ENCODE peak calls at places on chromosomes 7 and 10, in five cellular contexts. B is left lung, F is fibroblast of villous mesenchyme, C is foreskin keratinocyte, U is right lobe of liver. W is an unnamed sample.

GRCh38 chr7:24881622-24882021 is 98.4 kb downstream of the OSBPL3 start:
- DNase-seq in B (no peak), F (no peak), C (no peak), U (no peak), W (no peak)

GRCh38 chr10:60733189-60733815 is 45.0 kb upstream of the CDK1 start:
- DNase-seq in B (peak; percentile 87), F (no peak), C (peak; percentile 27), U (peak; percentile 25), W (no peak)

GRCh38 chr7:122343986-122344620 is 39.6 kb upstream of the FEZF1 start:
- DNase-seq in B (no peak), F (no peak), C (no peak), U (no peak), W (no peak)

GRCh38 chr10:79380125-79380917 is 33.1 kb downstream of the PPIF start:
- DNase-seq in B (no peak), F (peak; percentile 88), C (no peak), U (peak; percentile 71), W (peak; percentile 73)

GRCh38 chr10:32890444-32890843 is 67.6 kb downstream of the ITGB1 start:
- DNase-seq in B (no peak), F (no peak), C (no peak), U (no peak), W (no peak)

GRCh38 chr7:129560831-129561230 is 50.7 kb upstream of the NRF1 start:
- DNase-seq in B (no peak), F (no peak), C (no peak), U (no peak), W (no peak)

GRCh38 chr7:70093496-70093895 is 495.2 kb downstream of the AUTS2 start:
- DNase-seq in B (no peak), F (no peak), C (peak; percentile 37), U (no peak), W (peak; percentile 38)

GRCh38 chr10:11921800-11922387 is 98.7 kb downstream of the PROSER2 start:
- DNase-seq in B (no peak), F (peak; percentile 60), C (no peak), U (no peak), W (no peak)

GRCh38 chr10:14527134-14527780 is 196.5 kb upstream of the FRMD4A start:
- DNase-seq in B (no peak), F (no peak), C (no peak), U (no peak), W (no peak)

GRCh38 chr7:112207106-112207592 is 654 bp downstream of the ZNF277 start:
- DNase-seq in B (no peak), F (peak; percentile 27), C (no peak), U (no peak), W (no peak)

GRCh38 chr10:693506-693905 is 4.0 kb upstream of the DIP2C start:
- DNase-seq in B (no peak), F (no peak), C (no peak), U (no peak), W (no peak)

GRCh38 chr7:142739927-142740492 is 9.3 kb upstream of the PRSS1 start:
- DNase-seq in B (no peak), F (no peak), C (no peak), U (no peak), W (no peak)

GRCh38 chr10:13346280-13346819 is 1.7 kb downstream of the SEPHS1 start:
- DNase-seq in B (no peak), F (peak; percentile 78), C (no peak), U (no peak), W (peak; percentile 90)

GRCh38 chr10:8065651-8066050 is 11.2 kb downstream of the GATA3 start:
- DNase-seq in B (no peak), F (no peak), C (peak; percentile 76), U (no peak), W (no peak)

GRCh38 chr10:93081296-93081695 is 7.6 kb downstream of the CYP26A1 start:
- DNase-seq in B (no peak), F (no peak), C (no peak), U (no peak), W (no peak)

GRCh38 chr10:77620731-77621130 is 16.9 kb downstream of the KCNMA1 start:
- DNase-seq in B (no peak), F (no peak), C (no peak), U (no peak), W (no peak)

GRCh38 chr10:76397957-76398665 is 966.7 kb downstream of the LRMDA start:
- DNase-seq in B (no peak), F (no peak), C (no peak), U (no peak), W (peak; percentile 3)

GRCh38 chr7:151560243-151560642 is 40.5 kb upstream of the RHEB start:
- DNase-seq in B (no peak), F (no peak), C (no peak), U (no peak), W (no peak)

GRCh38 chr10:67662415-67662814 is 33.6 kb downstream of the CTNNA3 start:
- DNase-seq in B (no peak), F (no peak), C (no peak), U (no peak), W (no peak)

GRCh38 chr10:67663449-67664087 is 32.4 kb downstream of the CTNNA3 start:
- DNase-seq in B (peak; percentile 58), F (no peak), C (no peak), U (no peak), W (no peak)

GRCh38 chr10:67659497-67659896 is 36.5 kb downstream of the CTNNA3 start:
- DNase-seq in B (no peak), F (no peak), C (no peak), U (no peak), W (no peak)

GRCh38 chr10:67657775-67658174 is 38.2 kb downstream of the CTNNA3 start:
- DNase-seq in B (no peak), F (no peak), C (no peak), U (no peak), W (no peak)
- TF ChIP-seq CTCF in B (no peak), F (no peak), C (no peak), U (no peak), W (no peak)

DNA sequence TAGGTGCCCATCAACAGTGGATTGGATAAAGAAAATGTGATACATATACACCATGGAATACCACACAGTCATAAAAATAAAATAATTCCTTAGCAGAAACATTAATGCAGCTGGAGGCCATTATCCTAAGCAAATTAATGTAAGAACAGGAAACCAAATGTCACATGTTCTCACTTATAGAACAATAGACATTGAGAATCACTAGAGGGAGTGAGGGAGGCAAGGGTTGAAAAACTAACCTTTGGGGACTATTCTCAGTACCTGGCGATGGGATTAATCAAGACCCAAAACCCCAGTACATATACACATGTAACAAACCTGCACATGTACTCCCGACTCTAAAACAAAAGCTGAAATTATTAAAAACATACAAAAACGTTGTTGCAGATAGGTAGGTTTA is 222.6 kb downstream of the SEMA3E start:
- DNase-seq in B (no peak), F (no peak), C (no peak), U (no peak), W (no peak)
- TF ChIP-seq CTCF in B (no peak), F (no peak), C (no peak), U (no peak), W (no peak)

DNA sequence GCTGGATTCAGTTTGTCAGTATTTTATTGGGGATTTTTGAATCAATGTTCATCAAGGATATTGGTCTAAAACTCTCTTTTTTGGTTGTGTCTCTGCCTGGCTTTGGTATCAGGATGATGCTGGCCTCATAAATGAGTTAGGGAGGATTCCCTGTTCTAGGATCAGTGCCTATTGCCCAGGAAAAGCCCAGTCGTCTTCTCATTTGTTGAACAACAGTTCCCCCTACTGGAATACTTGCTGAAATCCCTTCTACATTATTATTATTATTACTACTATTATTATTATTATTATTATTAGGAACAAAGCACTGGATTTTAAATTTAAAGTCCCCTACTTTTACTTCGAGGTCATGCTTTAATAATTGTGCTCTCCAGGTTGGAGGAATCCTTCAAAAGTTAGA is 528.9 kb downstream of the MAGI2 start:
- DNase-seq in B (no peak), F (peak; percentile 32), C (no peak), U (no peak), W (peak; percentile 45)
- TF ChIP-seq CTCF in B (no peak), F (peak; percentile 13), C (peak; percentile 57), U (no peak), W (peak; percentile 25)

DNA sequence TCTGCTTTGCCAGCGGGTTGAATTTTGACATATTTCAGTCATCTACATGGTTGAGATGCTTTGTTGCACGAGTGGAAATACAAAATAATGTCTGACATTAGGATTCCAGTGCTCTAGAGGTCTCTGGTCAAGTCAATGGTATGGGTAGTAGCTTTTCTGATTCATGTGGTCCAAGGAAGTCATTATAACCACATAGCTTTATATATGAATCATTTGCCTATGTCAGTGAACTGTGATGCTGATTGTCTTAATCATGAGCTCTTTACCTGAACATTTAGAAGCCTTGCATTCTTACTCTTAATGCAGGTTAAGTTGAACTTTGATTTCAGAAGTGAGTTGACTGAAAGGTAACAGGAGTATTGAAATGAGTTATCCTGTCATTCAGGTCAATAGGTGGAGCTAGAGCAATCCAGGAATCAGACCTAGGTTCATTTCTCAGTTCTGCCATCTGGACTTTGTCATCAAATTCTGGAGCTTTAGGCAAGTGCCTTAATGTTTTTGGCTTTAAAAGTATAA is 3.3 kb downstream of the MAPK8 start:
- DNase-seq in B (no peak), F (peak; percentile 34), C (peak; percentile 69), U (no peak), W (peak; percentile 55)
- TF ChIP-seq CTCF in B (no peak), F (peak; percentile 7), C (peak; percentile 51), U (peak; percentile 28), W (no peak)

GRCh38 chr7:116940689-116941088 is 12.6 kb upstream of the ST7 start:
- DNase-seq in B (no peak), F (no peak), C (no peak), U (no peak), W (no peak)

GRCh38 chr7:116938678-116939077 is 14.6 kb upstream of the ST7 start:
- DNase-seq in B (no peak), F (no peak), C (no peak), U (no peak), W (no peak)

GRCh38 chr7:116942503-116942902 is 10.8 kb upstream of the ST7 start:
- DNase-seq in B (no peak), F (no peak), C (no peak), U (no peak), W (no peak)
- TF ChIP-seq CTCF in B (no peak), F (no peak), C (no peak), U (no peak), W (no peak)

DNA sequence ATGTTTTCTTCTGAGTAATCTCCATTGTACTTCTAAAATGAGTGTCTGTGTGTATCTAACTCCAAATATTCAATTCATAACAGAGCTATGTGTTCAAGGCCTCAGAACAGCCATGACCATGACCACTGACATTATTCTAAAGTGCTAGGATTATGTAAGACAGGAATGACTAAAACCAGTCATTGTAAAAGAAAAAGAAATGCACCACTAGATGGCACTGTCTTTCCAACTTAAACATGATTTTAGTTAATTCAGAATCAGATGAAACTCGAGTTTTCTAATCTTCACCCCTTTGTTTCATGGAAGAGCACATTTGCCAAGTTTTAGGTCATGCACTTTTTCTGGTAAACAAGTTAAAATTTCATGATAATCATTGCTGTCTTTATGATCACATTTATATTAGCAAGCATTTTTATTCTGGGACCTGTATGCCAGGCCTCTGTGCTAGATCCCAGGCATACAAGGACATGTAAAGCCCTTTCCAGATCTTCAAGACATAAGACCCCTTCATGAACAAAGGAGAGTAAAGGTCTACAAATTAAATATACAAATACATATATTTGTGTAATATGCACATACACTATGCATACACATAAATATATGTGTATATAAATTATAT is 26.1 kb upstream of the RSU1 start:
- DNase-seq in B (no peak), F (peak; percentile 82), C (no peak), U (no peak), W (peak; percentile 89)
- TF ChIP-seq CTCF in B (peak; percentile 62), F (peak; percentile 48), C (peak; percentile 70), U (peak; percentile 56), W (peak; percentile 41)